ENCODE peak calls at places on chromosomes 11 and 22, in six cellular contexts. One of them, this sample, is unnamed. For H3K4me1, the result is how much of the 10 kb centered on the place peaks cover.

GRCh38 chr11:2928605-2929510 is at the start of gene PHLDA2:
- DNase-seq in ovary: no peak
- DNase-seq in K562: peak
- DNase-seq in tibial nerve: no peak
- DNase-seq in HepG2: no peak
- DNase-seq in stomach: peak
- DNase-seq in this sample: peak

GRCh38 chr11:46639197-46639839 is 22.0 kb downstream of the ATG13 start:
- DNase-seq in ovary: no peak
- DNase-seq in K562: no peak
- DNase-seq in tibial nerve: no peak
- DNase-seq in HepG2: no peak
- DNase-seq in stomach: no peak
- DNase-seq in this sample: no peak

GRCh38 chr11:62508336-62509058 is 38.1 kb downstream of the AHNAK start:
- DNase-seq in ovary: peak
- DNase-seq in K562: peak
- DNase-seq in tibial nerve: peak
- DNase-seq in HepG2: peak
- DNase-seq in stomach: peak
- DNase-seq in this sample: peak

GRCh38 chr11:95245038-95245437 is 14.0 kb upstream of the SESN3 start:
- DNase-seq in ovary: no peak
- DNase-seq in K562: no peak
- DNase-seq in tibial nerve: no peak
- DNase-seq in HepG2: no peak
- DNase-seq in stomach: no peak
- DNase-seq in this sample: no peak

GRCh38 chr22:23047265-23047664 is 23.1 kb upstream of the GNAZ start:
- DNase-seq in ovary: no peak
- DNase-seq in K562: no peak
- DNase-seq in tibial nerve: no peak
- DNase-seq in HepG2: no peak
- DNase-seq in stomach: peak
- DNase-seq in this sample: no peak

GRCh38 chr11:33507967-33508366 is 192.7 kb downstream of the C11orf91 start:
- DNase-seq in ovary: no peak
- DNase-seq in K562: no peak
- DNase-seq in tibial nerve: no peak
- DNase-seq in HepG2: peak
- DNase-seq in stomach: no peak
- DNase-seq in this sample: no peak

GRCh38 chr11:25769287-25769686 is 562.6 kb upstream of the ANO3 start:
- DNase-seq in ovary: no peak
- DNase-seq in K562: no peak
- DNase-seq in tibial nerve: no peak
- DNase-seq in HepG2: no peak
- DNase-seq in stomach: no peak
- DNase-seq in this sample: no peak

GRCh38 chr11:114110948-114111347 is 51.4 kb downstream of the ZBTB16 start:
- DNase-seq in ovary: peak
- DNase-seq in K562: no peak
- DNase-seq in tibial nerve: no peak
- DNase-seq in HepG2: no peak
- DNase-seq in stomach: peak
- DNase-seq in this sample: no peak

GRCh38 chr11:46290598-46291309 is 13.3 kb downstream of the CREB3L1 start:
- DNase-seq in ovary: peak
- DNase-seq in K562: peak
- DNase-seq in tibial nerve: peak
- DNase-seq in HepG2: no peak
- DNase-seq in stomach: peak
- DNase-seq in this sample: peak

GRCh38 chr22:29617922-29618629 is 14.6 kb downstream of the NF2 start:
- DNase-seq in ovary: no peak
- DNase-seq in K562: no peak
- DNase-seq in tibial nerve: no peak
- DNase-seq in HepG2: no peak
- DNase-seq in stomach: no peak
- DNase-seq in this sample: no peak

GRCh38 chr22:32518848-32519247 is 44.2 kb downstream of the FBXO7 start:
- DNase-seq in ovary: no peak
- DNase-seq in K562: peak
- DNase-seq in tibial nerve: no peak
- DNase-seq in HepG2: no peak
- DNase-seq in stomach: no peak
- DNase-seq in this sample: no peak

GRCh38 chr22:20222764-20223420 is 45.2 kb downstream of the RTN4R start:
- DNase-seq in ovary: no peak
- DNase-seq in K562: no peak
- DNase-seq in tibial nerve: no peak
- DNase-seq in HepG2: no peak
- DNase-seq in stomach: no peak
- DNase-seq in this sample: no peak
- H3K27ac ChIP-seq in ovary: no peak
- H3K27ac ChIP-seq in K562: no peak
- H3K27ac ChIP-seq in tibial nerve: no peak
- H3K27ac ChIP-seq in HepG2: no peak
- H3K27ac ChIP-seq in stomach: peak
- H3K27ac ChIP-seq in this sample: no peak

GRCh38 chr22:41966607-41967240 is 2.5 kb upstream of the SEPTIN3 start:
- DNase-seq in ovary: no peak
- DNase-seq in K562: peak
- DNase-seq in tibial nerve: no peak
- DNase-seq in HepG2: peak
- DNase-seq in stomach: peak
- DNase-seq in this sample: no peak

GRCh38 chr22:41968601-41969000 is 642 bp upstream of the SEPTIN3 start:
- DNase-seq in ovary: no peak
- DNase-seq in K562: no peak
- DNase-seq in tibial nerve: no peak
- DNase-seq in HepG2: peak
- DNase-seq in stomach: no peak
- DNase-seq in this sample: no peak

GRCh38 chr22:41966225-41966606 is 3.0 kb upstream of the SEPTIN3 start:
- DNase-seq in ovary: no peak
- DNase-seq in K562: no peak
- DNase-seq in tibial nerve: no peak
- DNase-seq in HepG2: no peak
- DNase-seq in stomach: no peak
- DNase-seq in this sample: no peak

GRCh38 chr22:41964106-41964494 is 5.1 kb upstream of the SEPTIN3 start:
- DNase-seq in ovary: no peak
- DNase-seq in K562: no peak
- DNase-seq in tibial nerve: no peak
- DNase-seq in HepG2: no peak
- DNase-seq in stomach: no peak
- DNase-seq in this sample: no peak

GRCh38 chr22:41963453-41964105 is 5.7 kb upstream of the SEPTIN3 start:
- DNase-seq in ovary: no peak
- DNase-seq in K562: no peak
- DNase-seq in tibial nerve: no peak
- DNase-seq in HepG2: no peak
- DNase-seq in stomach: peak
- DNase-seq in this sample: no peak
- H3K4me1 ChIP-seq in ovary: under half
- H3K4me1 ChIP-seq in K562: under half
- H3K4me1 ChIP-seq in tibial nerve: under half
- H3K4me1 ChIP-seq in HepG2: under half
- H3K4me1 ChIP-seq in stomach: under half
- H3K4me1 ChIP-seq in this sample: under half

DNA sequence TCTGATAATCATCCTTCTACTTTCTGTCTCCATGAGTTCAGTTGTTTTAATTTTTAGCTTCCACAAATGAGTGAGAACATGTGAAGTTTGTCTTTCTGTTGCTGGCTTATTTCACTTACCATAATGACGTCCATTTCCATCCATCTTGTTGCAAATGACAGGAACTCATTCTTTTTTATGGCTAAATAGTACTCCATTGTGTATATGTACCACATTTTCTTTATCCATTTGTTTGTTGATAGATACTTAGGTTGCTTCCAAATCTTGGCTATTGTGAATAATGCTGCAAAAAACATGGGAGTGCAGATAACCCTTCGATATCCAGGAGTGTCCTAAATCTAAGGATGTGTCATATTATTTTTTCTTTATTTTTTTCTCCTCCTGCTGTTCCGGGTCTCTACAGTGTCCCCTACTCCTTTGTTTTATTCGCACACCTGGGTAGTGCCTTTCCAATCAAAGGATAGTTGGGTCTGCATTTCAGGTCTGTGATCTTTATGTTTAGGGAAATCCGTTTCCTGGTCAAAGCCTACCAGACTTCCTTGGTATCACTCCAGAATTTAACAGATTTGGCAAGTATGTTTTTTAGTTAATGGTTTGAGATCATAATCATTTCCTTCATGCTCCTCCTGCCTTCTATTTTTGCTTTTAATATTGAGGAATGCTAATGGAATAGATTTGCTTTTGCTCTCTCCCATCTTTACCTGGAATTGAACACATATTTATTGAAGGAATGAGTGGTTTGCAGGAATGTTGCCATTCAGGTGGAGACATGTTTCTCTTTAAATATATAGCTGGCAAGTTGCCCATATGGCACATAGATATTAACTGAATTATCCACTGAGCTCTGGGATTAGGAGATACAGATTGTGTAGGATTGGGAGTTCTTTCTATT is 53.7 kb downstream of the ARHGEF12 start:
- DNase-seq in ovary: no peak
- DNase-seq in K562: no peak
- DNase-seq in tibial nerve: no peak
- DNase-seq in HepG2: no peak
- DNase-seq in stomach: no peak
- DNase-seq in this sample: no peak
- TF ChIP-seq EP300 in ovary: no peak
- TF ChIP-seq EP300 in K562: no peak
- TF ChIP-seq EP300 in tibial nerve: no peak
- TF ChIP-seq EP300 in HepG2: no peak
- TF ChIP-seq EP300 in stomach: no peak
- TF ChIP-seq EP300 in this sample: no peak

GRCh38 chr22:40557972-40558371 is 78.5 kb downstream of the MRTFA start:
- DNase-seq in ovary: no peak
- DNase-seq in K562: no peak
- DNase-seq in tibial nerve: no peak
- DNase-seq in HepG2: no peak
- DNase-seq in stomach: no peak
- DNase-seq in this sample: no peak

GRCh38 chr22:40560551-40560950 is 76.0 kb downstream of the MRTFA start:
- DNase-seq in ovary: no peak
- DNase-seq in K562: peak
- DNase-seq in tibial nerve: no peak
- DNase-seq in HepG2: no peak
- DNase-seq in stomach: no peak
- DNase-seq in this sample: no peak

GRCh38 chr22:40560994-40561515 is 75.5 kb downstream of the MRTFA start:
- DNase-seq in ovary: no peak
- DNase-seq in K562: no peak
- DNase-seq in tibial nerve: no peak
- DNase-seq in HepG2: no peak
- DNase-seq in stomach: no peak
- DNase-seq in this sample: no peak

GRCh38 chr22:40553014-40553579 is 83.4 kb downstream of the MRTFA start:
- DNase-seq in ovary: no peak
- DNase-seq in K562: no peak
- DNase-seq in tibial nerve: no peak
- DNase-seq in HepG2: no peak
- DNase-seq in stomach: no peak
- DNase-seq in this sample: no peak

DNA sequence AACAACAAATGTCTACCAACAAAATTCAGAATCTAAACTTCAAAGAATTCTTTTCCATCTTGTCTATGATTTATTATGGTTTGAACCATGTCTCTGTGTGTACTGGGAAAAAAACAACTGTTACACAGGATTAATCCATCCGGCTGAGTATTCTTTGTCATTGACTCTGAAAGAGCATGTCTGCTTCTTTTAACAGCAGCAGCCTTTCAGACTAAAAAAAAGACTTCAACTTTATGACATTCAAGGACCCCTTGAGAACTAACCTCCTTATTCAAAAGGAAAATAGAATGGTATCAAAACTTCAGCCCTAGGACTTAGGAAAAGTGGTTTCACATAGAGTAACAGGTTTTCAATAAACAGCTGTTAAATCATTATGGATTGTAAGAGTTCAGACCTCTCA is 79.9 kb downstream of the MRTFA start:
- DNase-seq in ovary: no peak
- DNase-seq in K562: no peak
- DNase-seq in tibial nerve: no peak
- DNase-seq in HepG2: no peak
- DNase-seq in stomach: no peak
- DNase-seq in this sample: no peak
- H3K27ac ChIP-seq in ovary: no peak
- H3K27ac ChIP-seq in K562: no peak
- H3K27ac ChIP-seq in tibial nerve: no peak
- H3K27ac ChIP-seq in HepG2: no peak
- H3K27ac ChIP-seq in stomach: no peak
- H3K27ac ChIP-seq in this sample: no peak

This sample was measured in sigmoid colon.